ENCODE peak calls at places on chromosomes 6 and 20, in seven cellular contexts. One of them, this sample, is unnamed.

GRCh38 chr6:22653980-22654610 is 84.7 kb downstream of the HDGFL1 start:
- DNase-seq in EL: no peak
- DNase-seq in GM06990: no peak
- DNase-seq in NCI-H1694: no peak
- DNase-seq in G401: no peak
- DNase-seq in PC-9: no peak
- DNase-seq in MCF 10A: no peak
- DNase-seq in this sample: no peak

GRCh38 chr6:128532827-128533226 is 12.4 kb upstream of the PTPRK start:
- DNase-seq in EL: peak
- DNase-seq in GM06990: no peak
- DNase-seq in NCI-H1694: no peak
- DNase-seq in G401: no peak
- DNase-seq in PC-9: no peak
- DNase-seq in MCF 10A: no peak
- DNase-seq in this sample: peak

GRCh38 chr6:154848580-154848979 is 115.4 kb downstream of the SCAF8 start:
- DNase-seq in EL: no peak
- DNase-seq in GM06990: no peak
- DNase-seq in NCI-H1694: peak
- DNase-seq in G401: no peak
- DNase-seq in PC-9: no peak
- DNase-seq in MCF 10A: no peak
- DNase-seq in this sample: peak

GRCh38 chr20:41408131-41408789 is 41.6 kb upstream of the EMILIN3 start:
- DNase-seq in EL: no peak
- DNase-seq in GM06990: no peak
- DNase-seq in NCI-H1694: no peak
- DNase-seq in G401: peak
- DNase-seq in PC-9: no peak
- DNase-seq in MCF 10A: no peak
- DNase-seq in this sample: no peak

GRCh38 chr20:23926941-23927872 is 47.7 kb upstream of the CST5 start:
- DNase-seq in EL: peak
- DNase-seq in GM06990: no peak
- DNase-seq in NCI-H1694: no peak
- DNase-seq in G401: no peak
- DNase-seq in PC-9: peak
- DNase-seq in MCF 10A: no peak
- DNase-seq in this sample: no peak

GRCh38 chr6:33688451-33689147 is 22.9 kb downstream of the UQCC2 start:
- DNase-seq in EL: no peak
- DNase-seq in GM06990: no peak
- DNase-seq in NCI-H1694: no peak
- DNase-seq in G401: no peak
- DNase-seq in PC-9: no peak
- DNase-seq in MCF 10A: no peak
- DNase-seq in this sample: no peak

GRCh38 chr20:41345729-41346067 is 5.1 kb downstream of the LPIN3 start:
- DNase-seq in EL: no peak
- DNase-seq in GM06990: no peak
- DNase-seq in NCI-H1694: no peak
- DNase-seq in G401: no peak
- DNase-seq in PC-9: no peak
- DNase-seq in MCF 10A: no peak
- DNase-seq in this sample: no peak

GRCh38 chr6:140344149-140344913 is 969.9 kb upstream of the CITED2 start:
- DNase-seq in EL: peak
- DNase-seq in GM06990: no peak
- DNase-seq in NCI-H1694: no peak
- DNase-seq in G401: no peak
- DNase-seq in PC-9: no peak
- DNase-seq in MCF 10A: peak
- DNase-seq in this sample: peak

GRCh38 chr20:53621482-53622246 is 28.0 kb upstream of the ZNF217 start:
- DNase-seq in EL: peak
- DNase-seq in GM06990: peak
- DNase-seq in NCI-H1694: no peak
- DNase-seq in G401: peak
- DNase-seq in PC-9: peak
- DNase-seq in MCF 10A: peak
- DNase-seq in this sample: peak

GRCh38 chr6:27275025-27275956 is 27.8 kb downstream of the PRSS16 start:
- DNase-seq in EL: peak
- DNase-seq in GM06990: no peak
- DNase-seq in NCI-H1694: no peak
- DNase-seq in G401: no peak
- DNase-seq in PC-9: no peak
- DNase-seq in MCF 10A: no peak
- DNase-seq in this sample: no peak

GRCh38 chr6:163991326-163991725 is 576.8 kb downstream of the QKI start:
- DNase-seq in EL: no peak
- DNase-seq in GM06990: no peak
- DNase-seq in NCI-H1694: no peak
- DNase-seq in G401: no peak
- DNase-seq in PC-9: no peak
- DNase-seq in MCF 10A: no peak
- DNase-seq in this sample: no peak

This sample was measured in astrocyte of the spinal cord.